ENCODE peak calls at places on chromosomes 7 and 10, in six cellular contexts. One of them, this sample, is unnamed.

GRCh38 chr7:49398730-49399129 is 374.7 kb upstream of the VWC2 start:
- DNase-seq in bronchial epithelial cell: peak
- DNase-seq in uterus: no peak
- DNase-seq in ovary: no peak
- DNase-seq in stomach: no peak
- DNase-seq in RWPE1: peak
- DNase-seq in this sample: no peak

GRCh38 chr10:43077421-43078171 is 727 bp downstream of the RET start:
- DNase-seq in stomach: no peak
- DNase-seq in ovary: no peak
- DNase-seq in uterus: no peak
- DNase-seq in RWPE1: peak
- DNase-seq in bronchial epithelial cell: no peak
- DNase-seq in this sample: no peak

GRCh38 chr7:151794508-151795167 is 82.3 kb downstream of the PRKAG2 start:
- DNase-seq in bronchial epithelial cell: no peak
- DNase-seq in RWPE1: no peak
- DNase-seq in uterus: no peak
- DNase-seq in stomach: no peak
- DNase-seq in ovary: no peak
- DNase-seq in this sample: peak

GRCh38 chr10:17423641-17424186 is 30.7 kb downstream of the ST8SIA6 start:
- DNase-seq in bronchial epithelial cell: no peak
- DNase-seq in RWPE1: no peak
- DNase-seq in uterus: no peak
- DNase-seq in ovary: no peak
- DNase-seq in stomach: no peak
- DNase-seq in this sample: no peak

GRCh38 chr7:54904130-54904529 is 114.7 kb upstream of the EGFR start:
- DNase-seq in uterus: no peak
- DNase-seq in stomach: no peak
- DNase-seq in ovary: no peak
- DNase-seq in bronchial epithelial cell: peak
- DNase-seq in RWPE1: no peak
- DNase-seq in this sample: no peak

GRCh38 chr7:107857541-107857912 is 33.5 kb upstream of the DLD start:
- DNase-seq in ovary: no peak
- DNase-seq in stomach: no peak
- DNase-seq in uterus: no peak
- DNase-seq in RWPE1: peak
- DNase-seq in bronchial epithelial cell: peak
- DNase-seq in this sample: no peak

GRCh38 chr7:17696422-17696821 is 243.9 kb downstream of the SNX13 start:
- DNase-seq in bronchial epithelial cell: peak
- DNase-seq in stomach: no peak
- DNase-seq in ovary: no peak
- DNase-seq in uterus: peak
- DNase-seq in RWPE1: peak
- DNase-seq in this sample: no peak

GRCh38 chr10:70652761-70653657 is 19.3 kb upstream of the ADAMTS14 start:
- DNase-seq in ovary: no peak
- DNase-seq in RWPE1: peak
- DNase-seq in stomach: no peak
- DNase-seq in bronchial epithelial cell: no peak
- DNase-seq in uterus: peak
- DNase-seq in this sample: no peak

GRCh38 chr10:44387853-44388251 is 3.0 kb upstream of the CXCL12 start:
- DNase-seq in RWPE1: no peak
- DNase-seq in bronchial epithelial cell: no peak
- DNase-seq in ovary: no peak
- DNase-seq in stomach: peak
- DNase-seq in uterus: peak
- DNase-seq in this sample: no peak

GRCh38 chr10:10045765-10046028 is 972.0 kb upstream of the CELF2 start:
- DNase-seq in ovary: no peak
- DNase-seq in bronchial epithelial cell: no peak
- DNase-seq in uterus: no peak
- DNase-seq in stomach: no peak
- DNase-seq in RWPE1: no peak
- DNase-seq in this sample: no peak

GRCh38 chr10:100009283-100009792 is 409 bp downstream of the DNMBP start:
- DNase-seq in RWPE1: peak
- DNase-seq in bronchial epithelial cell: no peak
- DNase-seq in stomach: peak
- DNase-seq in uterus: no peak
- DNase-seq in ovary: no peak
- DNase-seq in this sample: no peak

GRCh38 chr10:52525761-52526160 is 211.7 kb downstream of the DKK1 start:
- DNase-seq in ovary: no peak
- DNase-seq in stomach: no peak
- DNase-seq in RWPE1: no peak
- DNase-seq in bronchial epithelial cell: peak
- DNase-seq in uterus: no peak
- DNase-seq in this sample: no peak

GRCh38 chr7:27804139-27804538 is 64.2 kb downstream of the TAX1BP1 start:
- DNase-seq in uterus: no peak
- DNase-seq in stomach: no peak
- DNase-seq in bronchial epithelial cell: no peak
- DNase-seq in RWPE1: no peak
- DNase-seq in ovary: no peak
- DNase-seq in this sample: no peak

GRCh38 chr10:50470798-50471582 is 152.8 kb downstream of the SGMS1 start:
- DNase-seq in uterus: no peak
- DNase-seq in bronchial epithelial cell: peak
- DNase-seq in stomach: no peak
- DNase-seq in ovary: no peak
- DNase-seq in RWPE1: peak
- DNase-seq in this sample: no peak

GRCh38 chr7:100003711-100004661 is 11.4 kb upstream of the ZKSCAN1 start:
- DNase-seq in stomach: peak
- DNase-seq in ovary: no peak
- DNase-seq in RWPE1: no peak
- DNase-seq in uterus: no peak
- DNase-seq in bronchial epithelial cell: no peak
- DNase-seq in this sample: no peak

GRCh38 chr10:132064771-132065437 is 842 bp upstream of the JAKMIP3 start:
- DNase-seq in RWPE1: no peak
- DNase-seq in stomach: no peak
- DNase-seq in uterus: no peak
- DNase-seq in bronchial epithelial cell: no peak
- DNase-seq in ovary: no peak
- DNase-seq in this sample: no peak

GRCh38 chr10:103066141-103067098 is 126.7 kb downstream of the NT5C2 start:
- DNase-seq in stomach: no peak
- DNase-seq in RWPE1: no peak
- DNase-seq in ovary: no peak
- DNase-seq in bronchial epithelial cell: no peak
- DNase-seq in uterus: no peak
- DNase-seq in this sample: no peak

GRCh38 chr10:19702215-19702614 is 114.0 kb upstream of the PLXDC2 start:
- DNase-seq in ovary: no peak
- DNase-seq in bronchial epithelial cell: peak
- DNase-seq in stomach: no peak
- DNase-seq in uterus: no peak
- DNase-seq in RWPE1: peak
- DNase-seq in this sample: no peak

GRCh38 chr7:132045481-132045980 is 489.1 kb upstream of the PODXL start:
- DNase-seq in bronchial epithelial cell: no peak
- DNase-seq in RWPE1: no peak
- DNase-seq in stomach: no peak
- DNase-seq in ovary: no peak
- DNase-seq in uterus: no peak
- DNase-seq in this sample: no peak

GRCh38 chr7:92668564-92668963 is 78.4 kb upstream of the FAM133B start:
- DNase-seq in RWPE1: no peak
- DNase-seq in stomach: no peak
- DNase-seq in bronchial epithelial cell: no peak
- DNase-seq in uterus: no peak
- DNase-seq in ovary: no peak
- DNase-seq in this sample: no peak

GRCh38 chr7:5248201-5248885 is 34.4 kb upstream of the SLC29A4 start:
- DNase-seq in stomach: no peak
- DNase-seq in bronchial epithelial cell: no peak
- DNase-seq in ovary: peak
- DNase-seq in uterus: peak
- DNase-seq in RWPE1: no peak
- DNase-seq in this sample: peak

GRCh38 chr7:151233111-151233701 is 923 bp downstream of the CHPF2 start:
- DNase-seq in stomach: peak
- DNase-seq in bronchial epithelial cell: peak
- DNase-seq in ovary: no peak
- DNase-seq in uterus: no peak
- DNase-seq in RWPE1: peak
- DNase-seq in this sample: peak

GRCh38 chr10:14681305-14681704 is 93.4 kb downstream of the FAM107B start:
- DNase-seq in uterus: no peak
- DNase-seq in bronchial epithelial cell: no peak
- DNase-seq in ovary: no peak
- DNase-seq in stomach: no peak
- DNase-seq in RWPE1: no peak
- DNase-seq in this sample: no peak

GRCh38 chr7:16936626-16937422 is 55.0 kb upstream of the AGR3 start:
- DNase-seq in ovary: no peak
- DNase-seq in stomach: no peak
- DNase-seq in bronchial epithelial cell: no peak
- DNase-seq in RWPE1: no peak
- DNase-seq in uterus: no peak
- DNase-seq in this sample: no peak

GRCh38 chr10:30529373-30529998 is 95.5 kb downstream of the MAP3K8 start:
- DNase-seq in RWPE1: no peak
- DNase-seq in bronchial epithelial cell: no peak
- DNase-seq in uterus: peak
- DNase-seq in stomach: peak
- DNase-seq in ovary: no peak
- DNase-seq in this sample: no peak

GRCh38 chr7:104207348-104207730 is 474 bp downstream of the ORC5 start:
- DNase-seq in stomach: no peak
- DNase-seq in bronchial epithelial cell: peak
- DNase-seq in ovary: no peak
- DNase-seq in uterus: no peak
- DNase-seq in RWPE1: peak
- DNase-seq in this sample: no peak

DNA sequence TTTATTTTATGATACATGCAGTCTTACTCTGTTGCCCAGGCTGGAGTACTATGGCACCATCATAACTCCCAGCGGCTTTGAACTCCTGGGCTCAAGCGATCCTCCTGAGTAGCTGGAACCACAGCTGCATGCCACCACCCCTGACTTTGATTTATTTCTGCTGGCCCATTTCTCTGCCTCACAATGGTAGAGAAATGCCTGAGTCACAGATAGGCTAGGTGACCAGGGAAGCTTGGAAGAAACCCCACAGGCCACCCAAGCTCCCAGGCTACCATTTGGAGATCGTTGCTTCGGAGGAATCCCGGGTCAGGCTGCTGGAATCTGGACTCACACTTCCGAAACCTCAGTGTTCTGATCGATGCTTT is 17.4 kb upstream of the BAIAP2L1 start:
- DNase-seq in uterus: no peak
- DNase-seq in bronchial epithelial cell: no peak
- DNase-seq in RWPE1: no peak
- DNase-seq in stomach: no peak
- DNase-seq in ovary: no peak
- DNase-seq in this sample: no peak
- TF ChIP-seq CTCF in uterus: no peak
- TF ChIP-seq CTCF in bronchial epithelial cell: no peak
- TF ChIP-seq CTCF in RWPE1: no peak
- TF ChIP-seq CTCF in stomach: no peak
- TF ChIP-seq CTCF in ovary: no peak
- TF ChIP-seq CTCF in this sample: no peak

DNA sequence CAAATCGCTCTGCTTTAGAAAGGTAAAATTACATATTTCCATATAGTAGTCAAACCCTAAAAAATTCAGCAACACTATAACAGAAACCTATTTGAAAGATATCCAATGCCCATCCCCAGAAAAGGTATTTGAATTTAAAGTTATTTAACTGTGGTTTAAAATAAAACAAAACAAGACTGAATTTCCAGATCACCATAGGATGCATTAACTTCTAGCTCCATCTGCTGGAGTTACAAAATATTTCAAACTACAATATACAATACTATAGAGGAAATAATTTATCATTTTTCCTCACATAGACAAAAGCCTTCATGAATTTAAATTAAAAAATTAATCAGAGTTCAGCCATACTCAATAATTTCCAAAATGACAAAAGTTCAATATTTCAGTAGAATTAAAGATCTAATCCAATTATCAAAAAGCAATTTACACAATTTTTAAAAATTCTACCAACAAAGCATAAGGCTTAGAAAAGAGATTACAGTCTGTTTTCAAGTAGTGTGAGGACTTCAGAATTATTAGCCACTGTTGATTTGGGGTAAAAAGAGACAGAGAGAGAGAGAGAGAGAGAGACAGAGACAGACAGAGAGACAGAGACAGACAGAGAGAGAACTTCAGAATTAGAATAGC is 75.9 kb downstream of the LMBR1 start:
- DNase-seq in RWPE1: peak
- DNase-seq in ovary: no peak
- DNase-seq in bronchial epithelial cell: peak
- DNase-seq in uterus: no peak
- DNase-seq in stomach: no peak
- DNase-seq in this sample: no peak
- TF ChIP-seq CTCF in RWPE1: peak
- TF ChIP-seq CTCF in ovary: no peak
- TF ChIP-seq CTCF in bronchial epithelial cell: no peak
- TF ChIP-seq CTCF in uterus: no peak
- TF ChIP-seq CTCF in stomach: no peak
- TF ChIP-seq CTCF in this sample: peak

DNA sequence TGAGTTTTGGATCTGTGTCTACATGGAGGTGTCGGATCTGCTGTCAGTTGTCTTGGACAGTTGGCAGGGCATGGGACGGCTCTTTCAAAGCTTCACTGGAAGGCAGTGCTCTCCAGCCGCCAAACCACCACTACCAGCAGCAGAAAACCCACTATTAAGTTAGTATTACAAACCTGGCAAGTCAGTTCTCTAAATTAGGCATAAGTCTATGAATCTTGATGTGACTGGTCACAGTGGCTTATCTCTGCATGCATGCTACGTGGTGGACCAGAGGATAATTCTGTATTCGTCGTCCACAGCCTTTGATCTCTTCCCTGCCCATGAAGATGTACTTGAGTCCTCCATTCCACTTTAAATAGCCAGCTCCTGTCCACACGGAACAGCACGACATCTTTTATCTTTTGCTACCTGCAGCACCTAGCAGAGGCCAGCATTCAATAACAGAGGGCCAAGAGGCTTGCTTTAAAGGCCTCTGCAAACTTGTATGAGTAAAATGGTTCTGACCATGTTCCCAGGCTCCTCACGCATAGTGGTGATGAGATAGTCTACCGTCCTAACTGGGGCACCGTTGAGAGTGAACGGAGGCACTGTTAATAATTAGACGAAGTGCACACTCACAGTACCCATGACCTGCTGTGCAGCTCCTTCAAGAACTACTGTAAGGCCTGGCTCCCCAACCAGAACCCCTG is 836 bp downstream of the GPR146 start:
- DNase-seq in uterus: no peak
- DNase-seq in ovary: no peak
- DNase-seq in stomach: no peak
- DNase-seq in RWPE1: no peak
- DNase-seq in bronchial epithelial cell: no peak
- DNase-seq in this sample: no peak
- TF ChIP-seq CTCF in uterus: no peak
- TF ChIP-seq CTCF in ovary: no peak
- TF ChIP-seq CTCF in stomach: no peak
- TF ChIP-seq CTCF in RWPE1: no peak
- TF ChIP-seq CTCF in bronchial epithelial cell: no peak
- TF ChIP-seq CTCF in this sample: no peak

GRCh38 chr7:33459340-33459751 is 330.0 kb downstream of the BBS9 start:
- DNase-seq in RWPE1: peak
- DNase-seq in bronchial epithelial cell: peak
- DNase-seq in stomach: no peak
- DNase-seq in uterus: no peak
- DNase-seq in ovary: no peak
- DNase-seq in this sample: peak
- TF ChIP-seq CTCF in RWPE1: peak
- TF ChIP-seq CTCF in bronchial epithelial cell: peak
- TF ChIP-seq CTCF in stomach: no peak
- TF ChIP-seq CTCF in uterus: no peak
- TF ChIP-seq CTCF in ovary: no peak
- TF ChIP-seq CTCF in this sample: peak